ENCODE peak calls at places on chromosomes 5 and 9, in six cellular contexts. I is nephron progenitor cell, H is lower lobe of right lung, K is mammary epithelial cell, T is kidney, W is endothelial cell. C is an unnamed sample.

GRCh38 chr5:96112703-96113102 is 151.1 kb upstream of the ELL2 start:
- DNase-seq in I (no peak), H (no peak), K (no peak), T (no peak), W (no peak), C (no peak)

GRCh38 chr5:2902742-2903297 is 151.3 kb upstream of the IRX2 start:
- DNase-seq in I (no peak), H (no peak), K (no peak), T (no peak), W (no peak), C (no peak)

GRCh38 chr5:6220346-6221088 is 157.8 kb downstream of the MED10 start:
- DNase-seq in I (no peak), H (no peak), K (no peak), T (no peak), W (no peak), C (no peak)

GRCh38 chr5:179343902-179344300 is 1.4 kb downstream of the ADAMTS2 start:
- DNase-seq in I (peak), H (no peak), K (no peak), T (peak), W (peak), C (peak)

GRCh38 chr5:38726279-38726678 is 119.5 kb upstream of the OSMR start:
- DNase-seq in I (no peak), H (no peak), K (no peak), T (no peak), W (no peak), C (no peak)

GRCh38 chr5:142618125-142618524 is 67.8 kb downstream of the FGF1 start:
- DNase-seq in I (no peak), H (no peak), K (peak), T (no peak), W (no peak), C (no peak)

GRCh38 chr9:115115117-115115880 is 2.7 kb downstream of the TNC start:
- DNase-seq in I (no peak), H (no peak), K (peak), T (no peak), W (no peak), C (no peak)

GRCh38 chr5:133526368-133526767 is 86.0 kb downstream of the FSTL4 start:
- DNase-seq in I (no peak), H (no peak), K (no peak), T (no peak), W (no peak), C (no peak)

GRCh38 chr9:114516913-114517312 is 11.6 kb upstream of the WHRN start:
- DNase-seq in I (no peak), H (no peak), K (peak), T (no peak), W (no peak), C (no peak)

GRCh38 chr5:144126707-144127106 is 43.8 kb downstream of the YIPF5 start:
- DNase-seq in I (no peak), H (no peak), K (no peak), T (no peak), W (no peak), C (no peak)

GRCh38 chr9:122124048-122124447 is 30.9 kb upstream of the TTLL11 start:
- DNase-seq in I (no peak), H (no peak), K (no peak), T (no peak), W (no peak), C (no peak)

DNA sequence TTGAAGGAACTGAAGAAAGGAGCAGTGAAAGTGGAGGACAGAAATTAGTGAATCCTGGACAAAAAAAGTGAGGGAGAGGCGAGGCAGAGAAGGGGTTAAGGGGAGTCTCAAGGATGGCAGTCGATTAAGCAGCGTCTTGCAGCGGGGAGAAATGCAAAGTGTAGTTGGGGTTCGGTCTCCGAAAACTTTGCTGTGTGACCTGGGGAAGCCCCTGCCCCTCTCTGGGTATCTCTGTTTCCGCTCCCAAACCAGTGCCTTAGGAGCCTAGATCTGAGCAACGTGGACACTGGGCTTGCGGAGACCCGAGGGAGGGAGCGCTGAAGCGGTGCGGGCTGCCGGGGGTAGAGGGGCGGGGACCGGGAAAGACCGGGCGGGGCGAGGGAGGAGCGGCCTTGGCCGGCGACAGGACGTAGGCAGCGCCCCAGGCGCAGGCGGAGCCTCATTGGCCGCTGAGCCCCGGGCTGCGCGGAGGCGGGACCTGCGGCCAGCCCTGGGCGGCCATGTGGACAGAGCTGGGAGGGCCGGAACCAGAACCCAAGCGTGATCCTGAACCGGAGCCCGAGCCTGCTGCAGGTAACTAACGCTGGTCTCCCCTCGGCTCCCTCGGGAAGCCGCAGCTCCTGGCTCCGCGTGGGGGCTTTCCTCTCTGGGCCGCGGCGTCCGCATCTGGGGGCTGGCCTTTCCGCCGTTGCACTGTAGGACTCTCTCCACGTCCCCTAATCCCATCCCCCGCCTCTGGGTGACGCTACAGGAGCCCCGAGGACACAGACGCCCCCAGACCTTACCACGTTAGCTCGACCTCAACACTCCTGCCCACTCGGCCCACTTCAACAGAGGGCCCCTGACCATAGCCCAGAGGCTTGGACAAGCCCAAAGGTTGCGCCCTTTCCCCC is at the start of gene ALDH1B1:
- DNase-seq in I (peak), H (peak), K (peak), T (peak), W (peak), C (peak)
- TF ChIP-seq CTCF in I (no peak), H (peak), K (no peak), T (no peak), W (no peak), C (peak)

DNA sequence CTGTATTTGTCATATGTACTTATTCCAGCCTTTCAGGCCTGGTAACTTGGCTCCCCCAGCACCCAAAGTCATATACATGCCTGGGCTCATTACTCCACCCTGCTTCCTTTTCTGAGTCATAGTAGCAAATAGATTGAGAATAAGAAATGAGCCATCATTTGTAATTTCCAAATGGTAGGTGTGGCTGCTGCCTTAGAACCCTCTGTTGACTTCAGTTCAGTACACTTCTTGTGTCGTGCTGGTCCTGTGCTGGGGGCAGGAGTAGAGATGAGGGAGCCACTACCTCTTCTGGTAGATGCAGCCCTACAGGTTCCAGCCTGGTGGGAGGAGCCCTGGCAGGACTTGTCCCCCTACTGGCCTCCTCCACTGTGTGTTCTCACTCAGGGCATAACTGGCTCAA is 11.1 kb downstream of the GM2A start:
- DNase-seq in I (no peak), H (no peak), K (peak), T (no peak), W (no peak), C (no peak)
- TF ChIP-seq CTCF in I (no peak), H (no peak), K (no peak), T (no peak), W (no peak), C (no peak)

GRCh38 chr5:64505769-64506566 is at the start of gene RGS7BP:
- DNase-seq in I (peak), H (peak), K (peak), T (peak), W (peak), C (peak)

GRCh38 chr5:64502181-64502580 is 3.6 kb upstream of the RGS7BP start:
- DNase-seq in I (no peak), H (no peak), K (no peak), T (no peak), W (no peak), C (no peak)

GRCh38 chr5:64509798-64510197 is 4.0 kb downstream of the RGS7BP start:
- DNase-seq in I (no peak), H (no peak), K (no peak), T (no peak), W (no peak), C (no peak)

DNA sequence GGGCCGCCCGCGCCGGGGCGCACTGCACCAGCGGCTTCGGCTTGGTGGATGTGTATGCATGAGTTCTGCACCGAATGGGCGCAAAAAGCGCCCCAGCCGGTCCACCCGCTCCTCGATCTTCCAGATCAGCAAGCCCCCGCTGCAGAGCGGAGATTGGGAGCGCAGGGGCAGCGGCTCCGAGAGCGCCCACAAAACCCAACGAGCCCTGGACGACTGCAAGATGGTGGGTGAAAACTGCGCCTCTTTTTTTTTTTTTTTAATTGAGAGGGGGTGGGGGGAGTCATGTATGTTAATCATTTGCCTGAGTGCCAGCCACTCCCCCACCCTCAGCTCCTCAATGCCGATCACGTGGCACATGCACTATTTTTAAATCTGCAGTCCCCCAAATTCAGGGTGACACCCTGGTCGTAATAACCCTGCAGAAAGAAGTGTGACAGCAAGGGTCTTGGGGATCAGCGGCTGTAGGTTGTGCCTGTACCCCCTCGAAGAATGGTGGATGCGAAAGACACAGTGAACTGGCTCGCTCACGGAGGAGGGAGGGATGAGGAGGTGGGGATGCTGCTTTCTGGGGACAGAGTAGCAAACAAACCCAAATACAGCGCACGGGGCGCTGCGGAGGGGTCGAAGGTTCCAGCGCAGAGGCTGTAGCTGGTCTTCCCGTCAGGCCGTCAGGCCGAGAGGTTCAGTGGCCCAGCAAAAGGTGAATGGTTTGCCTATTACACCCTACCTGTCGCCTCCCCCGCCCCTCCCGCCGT is 929 bp downstream of the RGS7BP start:
- DNase-seq in I (peak), H (peak), K (no peak), T (peak), W (peak), C (peak)
- TF ChIP-seq CTCF in I (peak), H (peak), K (no peak), T (peak), W (no peak), C (peak)

GRCh38 chr9:110986529-110986928 is 51.7 kb downstream of the LPAR1 start:
- DNase-seq in I (no peak), H (no peak), K (peak), T (no peak), W (no peak), C (no peak)
- TF ChIP-seq CTCF in I (no peak), H (no peak), K (no peak), T (no peak), W (no peak), C (no peak)

DNA sequence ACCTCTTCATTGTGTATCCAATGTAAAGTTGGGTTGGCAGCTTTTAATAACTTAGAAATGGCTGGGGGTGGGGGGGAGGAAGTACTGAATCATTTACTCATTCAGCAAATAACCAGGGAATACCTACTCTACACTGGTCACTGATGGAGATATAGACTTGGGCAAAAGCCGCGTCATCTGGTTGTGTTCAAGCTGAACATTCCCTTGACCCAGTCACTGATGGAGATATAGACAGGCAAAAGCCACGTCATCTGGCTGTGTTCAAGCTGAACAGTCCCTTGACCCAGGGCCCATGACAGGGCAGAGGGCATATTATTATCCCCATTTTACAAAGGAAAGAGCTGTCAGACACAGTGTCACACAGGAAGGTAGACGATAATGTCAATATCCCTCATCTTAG is 32.6 kb downstream of the FOXI1 start:
- DNase-seq in I (no peak), H (no peak), K (no peak), T (no peak), W (no peak), C (no peak)
- TF ChIP-seq CTCF in I (no peak), H (no peak), K (no peak), T (no peak), W (no peak), C (no peak)

C was measured in neural crest cell.